ENCODE peak calls at places on chromosomes 1 and 21, in nine cellular contexts. A is stomach; C is CD4-positive, alpha-beta T cell; Z is pancreas; S is upper lobe of right lung; O is Peyer's patch; G is tibial artery; K is ovary; P is brain microvascular endothelial cell. U is an unnamed sample.

GRCh38 chr1:47931395-47931794 is 65.8 kb downstream of the TRABD2B start:
- DNase-seq in Z (no peak), K (no peak), O (peak; percentile 72), S (no peak), P (no peak), A (peak; percentile 60), C (no peak), G (no peak), U (no peak)

GRCh38 chr21:34885636-34886553 is 163.2 kb downstream of the RUNX1 start:
- DNase-seq in P (no peak), Z (no peak), A (no peak), O (peak; percentile 71), S (no peak), G (no peak), K (peak; percentile 38), C (no peak), U (no peak)

GRCh38 chr1:234556245-234556943 is 53.6 kb downstream of the IRF2BP2 start:
- DNase-seq in K (no peak), G (no peak), O (no peak), Z (no peak), A (no peak), P (no peak), S (no peak), C (no peak), U (no peak)

GRCh38 chr1:234866007-234866866 is 256.3 kb upstream of the IRF2BP2 start:
- DNase-seq in K (no peak), G (peak; percentile 80), P (peak; percentile 93), O (peak; percentile 87), Z (peak; percentile 24), S (no peak), A (peak; percentile 50), C (no peak), U (peak; percentile 97)

GRCh38 chr1:155909894-155910293 is 1.3 kb downstream of the RIT1 start:
- DNase-seq in O (no peak), G (peak; percentile 25), Z (no peak), A (peak; percentile 28), P (peak; percentile 44), S (no peak), K (no peak), C (no peak), U (peak; percentile 85)

GRCh38 chr1:1616045-1616821 is 933 bp downstream of the MIB2 start:
- DNase-seq in O (peak; percentile 69), P (no peak), A (peak; percentile 58), Z (peak; percentile 50), K (peak; percentile 53), C (peak; percentile 38), G (no peak), S (peak; percentile 83), U (no peak)

GRCh38 chr1:72341661-72342060 is 59.3 kb upstream of the NEGR1 start:
- DNase-seq in A (no peak), G (no peak), S (no peak), O (no peak), C (no peak), K (no peak), Z (no peak), P (no peak), U (no peak)

GRCh38 chr1:8154621-8155052 is 128.5 kb upstream of the ERRFI1 start:
- DNase-seq in S (no peak), C (no peak), K (no peak), G (no peak), A (no peak), O (no peak), P (no peak), Z (peak; percentile 27), U (no peak)

GRCh38 chr1:25947027-25947426 is 40.8 kb upstream of the STMN1 start:
- DNase-seq in G (no peak), O (no peak), S (no peak), A (no peak), K (no peak), Z (no peak), C (no peak), P (no peak), U (no peak)

GRCh38 chr1:10575616-10576015 is 100.9 kb downstream of the PEX14 start:
- DNase-seq in Z (no peak), A (no peak), G (no peak), O (no peak), S (no peak), C (no peak), K (no peak), P (peak; percentile 11), U (no peak)

GRCh38 chr1:236829085-236829484 is 34.0 kb downstream of the MTR start:
- DNase-seq in G (no peak), A (no peak), Z (no peak), P (no peak), K (no peak), S (no peak), C (no peak), O (no peak), U (no peak)

GRCh38 chr1:26994772-26995625 is 1.5 kb downstream of the TRNP1 start:
- DNase-seq in S (no peak), A (no peak), Z (no peak), C (no peak), G (no peak), P (no peak), K (no peak), O (no peak), U (no peak)

GRCh38 chr1:118564961-118565360 is 379.9 kb upstream of the SPAG17 start:
- DNase-seq in C (no peak), K (no peak), S (no peak), G (no peak), Z (no peak), A (no peak), P (no peak), O (no peak), U (no peak)

DNA sequence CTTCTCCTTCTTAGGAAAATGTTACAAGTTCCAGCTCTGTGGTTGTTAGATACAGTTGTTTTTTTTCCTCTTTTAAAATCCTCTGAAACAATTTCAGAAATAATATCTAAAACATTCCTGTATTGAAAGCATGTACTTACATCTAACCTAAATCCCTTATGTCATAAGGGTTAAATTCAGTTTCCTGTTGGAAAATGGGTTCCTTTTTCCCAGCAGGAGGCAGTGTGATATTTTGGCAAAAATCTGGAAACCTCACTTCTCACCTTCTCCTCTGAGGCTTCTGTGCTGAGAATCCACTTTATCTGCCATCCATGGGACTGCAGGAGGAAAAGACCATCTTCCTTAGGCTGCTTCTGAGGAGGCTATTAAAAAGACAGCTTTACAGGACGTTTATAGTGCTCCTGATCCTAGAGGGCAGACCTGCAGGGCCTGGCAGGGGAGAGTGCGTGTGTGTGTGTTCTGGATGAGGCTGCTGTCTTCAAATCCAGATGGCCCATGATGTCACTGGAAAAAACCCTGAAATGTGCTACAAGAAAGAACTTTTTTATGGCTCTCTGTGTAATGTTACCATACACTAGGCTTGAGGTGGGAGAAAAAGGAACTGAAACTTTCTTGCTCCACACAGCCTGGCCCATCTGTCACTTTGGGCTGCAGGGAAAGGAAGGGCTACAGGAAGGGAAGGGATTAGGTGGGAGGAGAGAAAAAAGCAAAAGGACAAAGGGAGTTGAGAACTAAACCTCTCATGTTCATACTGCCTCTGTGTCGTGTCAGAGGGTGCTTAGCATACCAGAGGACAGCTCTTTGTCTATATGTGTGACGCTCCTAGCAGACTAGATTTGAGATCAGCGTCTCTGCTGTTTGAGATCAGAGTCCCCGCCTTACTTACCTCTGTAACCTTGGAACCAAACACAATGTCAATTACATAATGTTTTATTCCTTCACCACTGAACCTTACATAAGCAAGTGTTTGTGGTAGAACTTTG is 379.2 kb upstream of the SPAG17 start:
- DNase-seq in G (no peak), Z (no peak), S (no peak), O (no peak), P (no peak), C (no peak), A (no peak), K (no peak), U (no peak)
- TF ChIP-seq CTCF in G (no peak), Z (no peak), S (no peak), O (no peak), P (no peak), C (no peak), A (no peak), K (no peak), U (no peak)

GRCh38 chr1:159828916-159829634 is 2.4 kb downstream of the SLAMF8 start:
- DNase-seq in P (no peak), A (peak; percentile 49), K (no peak), C (no peak), G (peak; percentile 51), Z (no peak), O (peak; percentile 72), S (peak; percentile 75), U (peak; percentile 75)
- TF ChIP-seq CTCF in P (peak; percentile 68), A (peak; percentile 34), K (no peak), C (no peak), G (peak; percentile 29), Z (peak; percentile 41), O (peak; percentile 58), S (peak; percentile 51), U (peak; percentile 71)

GRCh38 chr21:38833122-38833521 is 27.4 kb downstream of the ETS2 start:
- DNase-seq in C (no peak), A (no peak), K (no peak), P (no peak), O (no peak), Z (no peak), G (no peak), S (no peak), U (no peak)
- TF ChIP-seq CTCF in C (no peak), A (no peak), K (no peak), P (peak; percentile 38), O (no peak), Z (no peak), G (no peak), S (no peak), U (no peak)

GRCh38 chr1:119449964-119450363 is 35.0 kb downstream of the HSD3B2 start:
- DNase-seq in S (no peak), Z (no peak), P (no peak), C (no peak), A (no peak), O (no peak), K (no peak), G (no peak), U (no peak)
- TF ChIP-seq CTCF in S (no peak), Z (no peak), P (no peak), C (no peak), A (no peak), O (no peak), K (no peak), G (no peak), U (no peak)

GRCh38 chr21:33299181-33299752 is 25.5 kb upstream of the IFNAR1 start:
- DNase-seq in O (no peak), K (no peak), C (peak; percentile 36), A (no peak), Z (no peak), S (no peak), P (no peak), G (no peak), U (peak; percentile 76)
- TF ChIP-seq CTCF in O (no peak), K (no peak), C (no peak), A (no peak), Z (no peak), S (peak; percentile 11), P (peak; percentile 9), G (no peak), U (peak; percentile 59)

GRCh38 chr1:38361566-38361965 is 315.0 kb upstream of the POU3F1 start:
- DNase-seq in C (no peak), A (no peak), K (no peak), P (no peak), G (no peak), O (no peak), S (no peak), Z (no peak), U (no peak)

DNA sequence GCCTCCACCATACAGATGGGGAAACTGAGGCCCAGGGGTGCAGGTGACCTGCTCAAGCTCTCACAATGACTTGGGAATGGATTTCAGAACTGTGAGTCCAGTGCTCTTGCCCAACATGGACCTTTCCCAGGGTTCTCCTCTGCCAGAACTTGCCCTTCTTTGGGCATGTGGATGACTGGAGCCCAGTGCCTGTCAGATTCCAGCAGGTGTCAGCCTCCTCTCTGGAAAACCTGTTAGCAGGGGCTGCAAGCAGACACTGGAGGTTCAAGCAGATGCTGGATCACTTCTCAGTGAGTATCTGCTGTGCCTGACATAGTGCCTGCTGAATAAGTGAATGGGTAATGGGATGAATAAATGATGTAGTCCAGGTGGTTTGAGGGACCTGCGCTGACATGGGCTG is 314.2 kb upstream of the POU3F1 start:
- DNase-seq in A (no peak), P (no peak), S (no peak), C (no peak), G (no peak), Z (no peak), O (no peak), K (no peak), U (no peak)
- TF ChIP-seq CTCF in A (no peak), P (no peak), S (no peak), C (no peak), G (no peak), Z (no peak), O (no peak), K (no peak), U (no peak)